ENCODE peak calls at places on chromosomes 1 and 21, in five cellular contexts. J is tibial nerve, M is heart right ventricle, S is A673, G is pancreas. R is an unnamed sample. For H3K4me1 and H3K36me3, the result is how much of the 10 kb centered on the place peaks cover.

GRCh38 chr1:171081220-171081993 is 9.3 kb upstream of the FMO3 start:
- DNase-seq in J (no peak), M (no peak), S (peak), G (no peak), R (no peak)

GRCh38 chr1:9075023-9075422 is 5.6 kb upstream of the SLC2A5 start:
- DNase-seq in J (no peak), M (no peak), S (no peak), G (no peak), R (no peak)

GRCh38 chr1:201911827-201912571 is 23.3 kb downstream of the SHISA4 start:
- DNase-seq in J (no peak), M (no peak), S (peak), G (no peak), R (no peak)

GRCh38 chr1:210244746-210245367 is 12.3 kb downstream of the SERTAD4 start:
- DNase-seq in J (no peak), M (no peak), S (no peak), G (no peak), R (no peak)

GRCh38 chr1:27488523-27489138 is 1.3 kb downstream of the WASF2 start:
- DNase-seq in J (no peak), M (no peak), S (peak), G (no peak), R (no peak)

GRCh38 chr1:116164056-116164889 is 53.1 kb downstream of the MAB21L3 start:
- DNase-seq in J (no peak), M (no peak), S (no peak), G (no peak), R (no peak)

GRCh38 chr21:27693376-27693775 is 726.5 kb upstream of the ADAMTS5 start:
- DNase-seq in J (no peak), M (no peak), S (no peak), G (no peak), R (no peak)

GRCh38 chr21:38401527-38401926 is 96.8 kb downstream of the ERG start:
- DNase-seq in J (no peak), M (no peak), S (no peak), G (no peak), R (no peak)

GRCh38 chr1:115477071-115477470 is 139.0 kb upstream of the NGF start:
- DNase-seq in J (no peak), M (no peak), S (no peak), G (no peak), R (no peak)

GRCh38 chr1:12469493-12469892 is 148.5 kb downstream of the DHRS3 start:
- DNase-seq in J (no peak), M (no peak), S (no peak), G (no peak), R (no peak)

GRCh38 chr1:17866451-17867029 is 111.4 kb downstream of the ACTL8 start:
- DNase-seq in J (no peak), M (no peak), S (peak), G (no peak), R (no peak)

GRCh38 chr1:182608850-182609610 is 4.8 kb upstream of the RGS16 start:
- DNase-seq in J (no peak), M (peak), S (no peak), G (no peak), R (no peak)

GRCh38 chr1:66576645-66577044 is 42.7 kb downstream of the SGIP1 start:
- DNase-seq in J (no peak), M (peak), S (peak), G (no peak), R (no peak)

GRCh38 chr1:66570196-66570595 is 36.2 kb downstream of the SGIP1 start:
- DNase-seq in J (no peak), M (no peak), S (no peak), G (no peak), R (no peak)

GRCh38 chr1:66571789-66572188 is 37.8 kb downstream of the SGIP1 start:
- DNase-seq in J (no peak), M (no peak), S (no peak), G (no peak), R (no peak)

GRCh38 chr1:66575739-66576138 is 41.8 kb downstream of the SGIP1 start:
- DNase-seq in J (no peak), M (peak), S (no peak), G (no peak), R (no peak)
- H3K4me1 ChIP-seq in J (under half), M (under half), S (under half), G (under half), R (under half)

GRCh38 chr1:119372493-119373086 is 4.0 kb downstream of the HAO2 start:
- DNase-seq in J (no peak), M (peak), S (peak), G (no peak), R (no peak)
- TF ChIP-seq CTCF in J (no peak), M (peak), S (peak), G (no peak), R (no peak)

GRCh38 chr1:222622765-222623164 is 4.9 kb downstream of the MIA3 start:
- DNase-seq in J (no peak), M (no peak), S (no peak), G (no peak), R (no peak)

GRCh38 chr1:222623458-222623857 is 5.6 kb downstream of the MIA3 start:
- DNase-seq in J (no peak), M (no peak), S (no peak), G (no peak), R (no peak)

GRCh38 chr1:222624214-222624613 is 6.3 kb downstream of the MIA3 start:
- DNase-seq in J (no peak), M (no peak), S (no peak), G (no peak), R (no peak)

GRCh38 chr1:222629921-222630535 is 12.1 kb downstream of the MIA3 start:
- DNase-seq in J (no peak), M (no peak), S (no peak), G (no peak), R (no peak)

DNA sequence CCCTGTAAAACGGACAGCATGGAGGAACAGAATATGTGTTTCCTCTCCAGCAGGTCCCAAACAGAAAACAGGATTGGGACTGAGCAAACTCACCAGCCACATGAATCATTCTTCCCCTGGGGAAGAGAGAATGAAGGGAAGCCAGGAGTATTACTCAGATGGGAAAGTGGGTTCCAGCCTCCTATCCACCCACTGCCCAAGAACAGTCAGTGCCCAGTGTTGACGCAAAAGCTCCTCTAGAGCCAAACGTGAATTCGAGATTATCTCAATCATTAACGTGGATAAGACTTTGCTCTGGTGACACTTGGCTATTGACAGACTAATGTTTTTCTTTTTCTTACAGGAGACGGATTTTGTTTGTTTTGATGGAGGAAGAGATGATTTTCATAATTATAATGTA is 9.3 kb downstream of the MIA3 start:
- DNase-seq in J (no peak), M (peak), S (no peak), G (no peak), R (no peak)
- H3K36me3 ChIP-seq in J (under half), M (half or more), S (half or more), G (under half), R (half or more)

GRCh38 chr1:214447557-214447871 is 103.9 kb downstream of the PTPN14 start:
- DNase-seq in J (no peak), M (no peak), S (no peak), G (no peak), R (no peak)

GRCh38 chr1:214445846-214446614 is 105.4 kb downstream of the PTPN14 start:
- DNase-seq in J (no peak), M (no peak), S (peak), G (no peak), R (no peak)

GRCh38 chr1:214446772-214447556 is 104.4 kb downstream of the PTPN14 start:
- DNase-seq in J (no peak), M (no peak), S (peak), G (no peak), R (no peak)

GRCh38 chr1:214444159-214444939 is 107.1 kb downstream of the PTPN14 start:
- DNase-seq in J (no peak), M (no peak), S (no peak), G (no peak), R (no peak)

GRCh38 chr1:214445201-214445600 is 106.2 kb downstream of the PTPN14 start:
- DNase-seq in J (no peak), M (no peak), S (no peak), G (no peak), R (no peak)
- H3K4me1 ChIP-seq in J (under half), M (half or more), S (half or more), G (under half), R (under half)

DNA sequence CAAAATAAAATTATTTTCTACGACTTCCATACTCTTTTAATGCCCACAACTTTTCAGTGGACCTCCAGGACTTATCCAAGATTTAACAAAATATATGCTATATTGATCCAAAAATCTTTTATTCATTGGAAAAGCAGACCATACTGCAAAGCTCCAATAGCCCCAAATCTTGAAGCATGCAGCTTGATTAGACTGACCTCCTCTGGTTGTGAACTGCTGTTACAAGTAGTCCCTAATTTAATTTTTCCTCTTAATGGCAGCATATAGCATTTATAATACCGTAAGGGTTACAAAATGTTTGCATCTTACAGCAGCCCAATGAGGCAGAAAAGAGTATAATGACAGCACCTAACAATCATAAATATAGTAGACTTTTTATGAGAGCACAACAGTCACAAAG is 49.8 kb downstream of the TPR start:
- DNase-seq in J (no peak), M (no peak), S (peak), G (no peak), R (no peak)
- TF ChIP-seq CTCF in J (no peak), M (no peak), S (peak), G (no peak), R (no peak)